ENCODE peak calls at places on chromosomes 1 and 21, in eight cellular contexts. R is GM12892, C is GM12878, K is K562, X is GM12891, M is suprapubic skin, A is stomach, Q is sigmoid colon. D is an unnamed sample.

GRCh38 chr1:94527447-94528031 is 14.0 kb downstream of the F3 start:
- DNase-seq in R (no peak), C (no peak), K (peak; percentile 28), X (no peak), M (no peak), A (no peak), Q (no peak), D (no peak)

GRCh38 chr1:7581754-7582264 is 189.3 kb upstream of the VAMP3 start:
- DNase-seq in R (no peak), C (no peak), K (no peak), X (no peak), M (peak; percentile 52), A (no peak), Q (peak; percentile 75), D (no peak)

GRCh38 chr21:44875341-44875740 is 1.9 kb upstream of the PTTG1IP start:
- DNase-seq in R (no peak), C (no peak), K (no peak), X (no peak), M (no peak), A (no peak), Q (no peak), D (peak; percentile 66)

GRCh38 chr1:15702722-15703550 is 18.8 kb downstream of the PLEKHM2 start:
- DNase-seq in R (no peak), C (no peak), K (no peak), X (no peak), M (no peak), A (peak; percentile 59), Q (no peak), D (no peak)

GRCh38 chr1:16083486-16083885 is 10.0 kb upstream of the FAM131C start:
- DNase-seq in R (no peak), C (no peak), K (no peak), X (no peak), M (no peak), A (no peak), Q (peak; percentile 35), D (no peak)

GRCh38 chr1:203536981-203537455 is 43.1 kb downstream of the OPTC start:
- DNase-seq in R (no peak), C (no peak), K (no peak), X (no peak), M (no peak), A (peak; percentile 79), Q (no peak), D (peak; percentile 79)

GRCh38 chr1:200337831-200338230 is 72.0 kb downstream of the ZNF281 start:
- DNase-seq in R (no peak), C (no peak), K (no peak), X (no peak), M (no peak), A (no peak), Q (no peak), D (no peak)

GRCh38 chr21:45620201-45620600 is 23.3 kb upstream of the PCBP3 start:
- DNase-seq in R (no peak), C (no peak), K (no peak), X (no peak), M (peak; percentile 32), A (no peak), Q (no peak), D (no peak)

GRCh38 chr1:204574016-204574855 is 58.0 kb downstream of the MDM4 start:
- DNase-seq in R (no peak), C (no peak), K (no peak), X (no peak), M (no peak), A (no peak), Q (no peak), D (no peak)

GRCh38 chr1:155008015-155008941 is 5.7 kb downstream of the ZBTB7B start:
- DNase-seq in R (no peak), C (no peak), K (peak; percentile 81), X (no peak), M (no peak), A (no peak), Q (no peak), D (peak; percentile 90)

GRCh38 chr1:107572674-107573205 is 392.2 kb downstream of the VAV3 start:
- DNase-seq in R (no peak), C (no peak), K (no peak), X (no peak), M (no peak), A (no peak), Q (peak; percentile 72), D (no peak)

GRCh38 chr1:227234998-227235405 is 83.3 kb downstream of the CDC42BPA start:
- DNase-seq in R (no peak), C (no peak), K (peak; percentile 69), X (peak; percentile 9), M (no peak), A (no peak), Q (no peak), D (no peak)

GRCh38 chr1:218904401-218904800 is 269.3 kb upstream of the LYPLAL1 start:
- DNase-seq in R (no peak), C (no peak), K (no peak), X (no peak), M (no peak), A (no peak), Q (no peak), D (no peak)

GRCh38 chr1:244212792-244213475 is 161.9 kb downstream of the ZBTB18 start:
- DNase-seq in R (no peak), C (no peak), K (no peak), X (no peak), M (no peak), A (no peak), Q (no peak), D (no peak)

GRCh38 chr1:45563843-45564242 is 13.2 kb downstream of the AKR1A1 start:
- DNase-seq in R (no peak), C (no peak), K (no peak), X (no peak), M (no peak), A (no peak), Q (no peak), D (no peak)

GRCh38 chr1:63157085-63157484 is 165.3 kb upstream of the FOXD3 start:
- DNase-seq in R (no peak), C (no peak), K (no peak), X (no peak), M (no peak), A (no peak), Q (no peak), D (no peak)

GRCh38 chr1:3066826-3067225 is 2.2 kb upstream of the PRDM16 start:
- DNase-seq in R (no peak), C (no peak), K (no peak), X (no peak), M (no peak), A (no peak), Q (peak; percentile 54), D (no peak)

DNA sequence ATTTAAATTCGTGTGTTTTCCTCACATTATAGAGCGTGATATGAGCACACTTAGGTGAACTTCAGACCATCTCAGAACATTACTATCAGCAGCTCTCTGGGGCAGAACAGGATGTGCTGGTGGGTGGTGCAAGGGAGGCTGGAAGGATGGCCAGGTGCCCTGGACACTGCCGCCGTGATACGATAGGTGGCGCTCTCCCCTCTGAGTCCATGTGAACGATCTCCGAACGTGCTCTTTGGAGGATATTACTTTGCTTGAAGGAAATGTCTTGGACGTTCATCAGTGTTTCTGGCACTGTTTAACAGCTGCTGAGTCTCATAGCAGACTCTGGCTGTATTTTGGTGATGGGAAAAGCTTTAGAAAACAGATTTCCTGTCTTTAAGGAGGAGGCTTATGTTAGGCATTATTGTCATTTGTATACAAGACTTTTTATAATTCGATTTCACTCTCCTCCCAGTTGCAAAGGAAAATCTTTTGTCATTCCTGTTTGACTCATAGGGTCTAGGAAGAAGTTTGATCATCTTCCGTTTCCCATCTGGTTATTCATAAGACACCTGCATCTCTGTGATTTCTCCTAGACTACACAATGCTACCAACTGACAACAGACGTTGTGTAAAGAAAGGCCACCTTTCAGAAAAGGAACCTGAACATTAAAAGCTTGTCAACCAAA is 386.2 kb upstream of the ADGRL2 start:
- DNase-seq in R (peak; percentile 30), C (peak; percentile 9), K (peak; percentile 10), X (peak; percentile 32), M (peak; percentile 80), A (peak; percentile 82), Q (peak; percentile 83), D (peak; percentile 8)
- TF ChIP-seq POLR2AphosphoS5 in R (no peak), C (no peak), K (no peak), X (no peak), M (no peak), A (peak; percentile 62), Q (no peak), D (no peak)

GRCh38 chr1:36178479-36179219 is 22.7 kb downstream of the MAP7D1 start:
- DNase-seq in R (no peak), C (no peak), K (peak; percentile 84), X (no peak), M (no peak), A (peak; percentile 85), Q (no peak), D (no peak)
- TF ChIP-seq POLR2AphosphoS5 in R (no peak), C (no peak), K (no peak), X (no peak), M (no peak), A (peak; percentile 9), Q (peak; percentile 17), D (no peak)

GRCh38 chr1:220819627-220820026 is 32.9 kb downstream of the MTARC1 start:
- DNase-seq in R (no peak), C (no peak), K (no peak), X (no peak), M (no peak), A (no peak), Q (no peak), D (no peak)
- TF ChIP-seq POLR2AphosphoS5 in R (no peak), C (no peak), K (no peak), X (no peak), M (peak; percentile 52), A (no peak), Q (peak; percentile 79), D (no peak)

GRCh38 chr1:205662135-205662725 is 18.1 kb downstream of the SLC45A3 start:
- DNase-seq in R (no peak), C (no peak), K (no peak), X (no peak), M (no peak), A (no peak), Q (no peak), D (no peak)

GRCh38 chr1:205661429-205662134 is 18.7 kb downstream of the SLC45A3 start:
- DNase-seq in R (no peak), C (no peak), K (no peak), X (no peak), M (no peak), A (no peak), Q (no peak), D (no peak)

GRCh38 chr1:205660361-205660760 is 19.9 kb downstream of the SLC45A3 start:
- DNase-seq in R (no peak), C (no peak), K (no peak), X (no peak), M (no peak), A (no peak), Q (no peak), D (no peak)

GRCh38 chr1:205656236-205656635 is 24.1 kb downstream of the SLC45A3 start:
- DNase-seq in R (no peak), C (no peak), K (no peak), X (no peak), M (no peak), A (no peak), Q (no peak), D (no peak)

DNA sequence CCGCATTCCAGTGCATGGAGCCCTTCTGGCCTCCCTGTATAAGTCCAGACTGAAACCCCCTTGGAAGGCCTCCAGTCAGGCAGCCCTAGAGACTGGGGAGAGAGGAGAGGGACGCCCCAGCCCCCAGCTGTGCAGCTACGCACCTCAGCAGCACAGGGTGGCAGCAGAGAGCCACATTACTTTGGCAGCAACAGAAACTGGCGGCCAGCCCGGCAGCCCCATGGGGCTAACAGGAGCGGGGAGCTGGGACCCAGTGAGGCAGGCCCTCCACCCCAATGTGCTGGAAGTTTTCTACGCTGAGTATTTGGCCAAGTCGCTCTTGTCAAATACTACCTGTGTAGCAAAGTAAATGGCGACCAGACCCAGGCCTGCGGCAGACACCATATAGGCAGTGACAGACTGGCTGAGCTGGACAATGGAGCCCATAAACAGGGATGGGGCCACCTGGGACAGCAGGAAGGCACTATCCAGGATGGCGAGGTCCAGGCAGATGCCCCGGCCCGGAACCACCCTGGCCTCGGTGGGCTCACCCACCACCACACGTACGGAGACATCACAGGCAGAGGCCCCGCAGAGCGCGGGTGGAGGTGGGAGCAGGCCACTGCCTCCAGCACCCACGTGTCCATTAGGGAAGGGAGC is 21.2 kb downstream of the SLC45A3 start:
- DNase-seq in R (peak; percentile 89), C (no peak), K (peak; percentile 91), X (peak; percentile 89), M (peak; percentile 87), A (peak; percentile 87), Q (peak; percentile 88), D (peak; percentile 69)
- TF ChIP-seq POLR2AphosphoS5 in R (no peak), C (no peak), K (no peak), X (no peak), M (no peak), A (peak; percentile 54), Q (peak; percentile 39), D (no peak)

D was measured in HL-60.